ENCODE peak calls at places on chromosomes 4 and X, in seven cellular contexts. One of them, this sample, is unnamed.

GRCh38 chr4:109811707-109812106 is 3.9 kb upstream of the GAR1 start:
- DNase-seq in MM.1S: no peak
- DNase-seq in HCT116: no peak
- DNase-seq in hepatocyte: no peak
- DNase-seq in PC-3: no peak
- DNase-seq in OCI-LY7: no peak
- DNase-seq in GM23338: no peak
- DNase-seq in this sample: no peak

GRCh38 chr4:94758700-94759399 is 1.1 kb downstream of the BMPR1B start:
- DNase-seq in hepatocyte: no peak
- DNase-seq in MM.1S: no peak
- DNase-seq in PC-3: peak; percentile 36
- DNase-seq in GM23338: peak; percentile 67
- DNase-seq in OCI-LY7: no peak
- DNase-seq in HCT116: no peak
- DNase-seq in this sample: peak; percentile 26

GRCh38 chr4:109708990-109709389 is 5.7 kb upstream of the CASP6 start:
- DNase-seq in hepatocyte: no peak
- DNase-seq in HCT116: no peak
- DNase-seq in GM23338: no peak
- DNase-seq in MM.1S: peak; percentile 27
- DNase-seq in OCI-LY7: no peak
- DNase-seq in PC-3: no peak
- DNase-seq in this sample: no peak

GRCh38 chrX:150688911-150689451 is 4.2 kb upstream of the MTMR1 start:
- DNase-seq in hepatocyte: peak; percentile 22
- DNase-seq in PC-3: peak; percentile 97
- DNase-seq in GM23338: peak; percentile 64
- DNase-seq in MM.1S: no peak
- DNase-seq in OCI-LY7: no peak
- DNase-seq in HCT116: peak; percentile 28
- DNase-seq in this sample: peak; percentile 86

GRCh38 chr4:152778656-152779512 is 646 bp downstream of the TIGD4 start:
- DNase-seq in hepatocyte: peak; percentile 28
- DNase-seq in PC-3: peak; percentile 6
- DNase-seq in OCI-LY7: peak; percentile 50
- DNase-seq in MM.1S: peak; percentile 50
- DNase-seq in GM23338: peak; percentile 65
- DNase-seq in HCT116: no peak
- DNase-seq in this sample: peak; percentile 55

GRCh38 chr4:111066887-111067286 is 444.0 kb upstream of the PITX2 start:
- DNase-seq in OCI-LY7: no peak
- DNase-seq in GM23338: no peak
- DNase-seq in MM.1S: no peak
- DNase-seq in hepatocyte: no peak
- DNase-seq in PC-3: no peak
- DNase-seq in HCT116: no peak
- DNase-seq in this sample: peak; percentile 77

GRCh38 chrX:147217334-147217733 is 402.8 kb upstream of the CXorf51A start:
- DNase-seq in HCT116: no peak
- DNase-seq in MM.1S: no peak
- DNase-seq in OCI-LY7: no peak
- DNase-seq in GM23338: no peak
- DNase-seq in PC-3: no peak
- DNase-seq in hepatocyte: no peak
- DNase-seq in this sample: no peak

GRCh38 chr4:148539387-148539786 is 97.2 kb upstream of the NR3C2 start:
- DNase-seq in MM.1S: no peak
- DNase-seq in GM23338: peak; percentile 11
- DNase-seq in OCI-LY7: no peak
- DNase-seq in HCT116: no peak
- DNase-seq in hepatocyte: peak; percentile 56
- DNase-seq in PC-3: peak; percentile 2
- DNase-seq in this sample: no peak

GRCh38 chrX:110759785-110760184 is 35.8 kb downstream of the CHRDL1 start:
- DNase-seq in hepatocyte: no peak
- DNase-seq in MM.1S: no peak
- DNase-seq in PC-3: no peak
- DNase-seq in OCI-LY7: no peak
- DNase-seq in HCT116: no peak
- DNase-seq in GM23338: no peak
- DNase-seq in this sample: peak; percentile 85

GRCh38 chr4:138242830-138243149 is 641 bp upstream of the SLC7A11 start:
- DNase-seq in OCI-LY7: no peak
- DNase-seq in HCT116: no peak
- DNase-seq in GM23338: no peak
- DNase-seq in hepatocyte: no peak
- DNase-seq in MM.1S: peak; percentile 8
- DNase-seq in PC-3: no peak
- DNase-seq in this sample: peak; percentile 55

GRCh38 chr4:105092356-105092755 is 54.3 kb upstream of the TET2 start:
- DNase-seq in PC-3: peak; percentile 92
- DNase-seq in HCT116: no peak
- DNase-seq in MM.1S: no peak
- DNase-seq in OCI-LY7: no peak
- DNase-seq in hepatocyte: peak; percentile 9
- DNase-seq in GM23338: no peak
- DNase-seq in this sample: peak; percentile 80

GRCh38 chrX:118240359-118240758 is 105.5 kb upstream of the WDR44 start:
- DNase-seq in hepatocyte: no peak
- DNase-seq in PC-3: no peak
- DNase-seq in OCI-LY7: no peak
- DNase-seq in HCT116: no peak
- DNase-seq in GM23338: no peak
- DNase-seq in MM.1S: no peak
- DNase-seq in this sample: no peak
- TF ChIP-seq EZH2phosphoT487 in hepatocyte: no peak
- TF ChIP-seq EZH2phosphoT487 in PC-3: no peak
- TF ChIP-seq EZH2phosphoT487 in OCI-LY7: no peak
- TF ChIP-seq EZH2phosphoT487 in HCT116: no peak
- TF ChIP-seq EZH2phosphoT487 in GM23338: no peak
- TF ChIP-seq EZH2phosphoT487 in MM.1S: no peak
- TF ChIP-seq EZH2phosphoT487 in this sample: no peak

DNA sequence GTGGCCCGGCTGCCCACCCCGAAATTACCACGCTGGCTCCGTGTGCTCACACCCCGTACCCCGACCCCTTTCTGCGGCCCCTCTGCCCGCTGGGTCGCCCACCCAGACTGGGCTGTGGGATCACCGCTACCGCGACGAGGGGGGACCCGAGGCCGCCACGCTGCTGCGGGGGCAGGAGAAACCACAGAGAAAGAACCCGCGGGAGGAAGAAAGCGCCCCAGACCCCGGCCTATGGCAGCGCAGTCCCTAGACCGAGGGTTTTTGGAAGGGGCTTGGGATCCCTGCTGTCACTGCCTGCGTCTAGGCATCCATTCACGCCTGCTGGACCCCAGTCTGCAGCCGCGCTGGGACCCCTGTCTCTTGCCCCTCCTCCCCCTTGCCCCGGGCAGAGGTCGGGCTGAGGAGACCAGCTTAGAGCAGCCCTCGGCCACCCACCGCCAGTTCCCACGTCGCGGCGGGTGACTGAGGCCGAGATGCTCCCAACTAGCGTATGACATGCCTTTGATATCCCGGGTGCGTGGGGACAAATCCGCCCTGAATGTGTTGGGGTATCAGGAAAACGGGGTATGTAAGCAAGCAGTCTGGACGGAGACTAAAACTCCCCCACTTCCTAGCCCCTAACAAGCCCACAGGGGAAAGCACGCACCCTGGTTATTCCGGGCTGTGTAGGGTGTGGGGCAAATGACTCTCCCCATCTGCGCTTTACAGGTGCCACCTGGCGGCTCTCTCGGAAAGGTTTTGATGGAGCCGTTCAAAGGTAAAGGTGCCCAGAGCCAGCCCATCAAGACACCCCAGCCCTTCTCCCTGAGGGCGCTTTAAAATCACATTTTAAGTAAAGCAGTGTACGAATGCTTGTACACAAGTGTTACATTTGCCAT is 867 bp upstream of the INPP4B start:
- DNase-seq in MM.1S: peak; percentile 75
- DNase-seq in PC-3: peak; percentile 90
- DNase-seq in GM23338: peak; percentile 83
- DNase-seq in HCT116: peak; percentile 57
- DNase-seq in hepatocyte: peak; percentile 72
- DNase-seq in OCI-LY7: peak; percentile 7
- DNase-seq in this sample: peak; percentile 39
- H3K27ac ChIP-seq in MM.1S: no peak overlapping the region
- H3K27ac ChIP-seq in PC-3: peak overlapping the region; percentile 17
- H3K27ac ChIP-seq in GM23338: no peak overlapping the region
- H3K27ac ChIP-seq in HCT116: peak overlapping the region; percentile 65
- H3K27ac ChIP-seq in hepatocyte: no peak overlapping the region
- H3K27ac ChIP-seq in OCI-LY7: no peak overlapping the region
- H3K27ac ChIP-seq in this sample: no peak overlapping the region

DNA sequence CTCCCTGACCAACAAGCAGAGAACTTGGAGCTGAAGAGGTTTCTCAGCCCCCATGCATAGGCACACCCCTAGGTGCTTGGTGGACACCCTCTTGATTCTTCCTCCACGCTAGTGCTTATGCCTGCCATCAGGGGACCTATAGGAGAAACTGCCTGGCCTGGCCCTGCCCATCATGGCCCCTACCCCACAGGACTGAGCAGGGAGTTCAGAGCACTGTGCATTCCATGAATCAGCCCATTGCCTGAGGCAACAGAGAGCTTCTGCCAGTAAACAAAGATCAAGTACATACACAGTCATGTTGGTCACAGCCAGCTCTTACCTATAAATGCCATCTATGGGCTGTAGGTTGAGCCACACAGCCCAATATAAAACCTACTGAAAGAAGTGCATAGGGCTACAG is 99.1 kb upstream of the EDNRA start:
- DNase-seq in PC-3: peak; percentile 38
- DNase-seq in MM.1S: no peak
- DNase-seq in HCT116: no peak
- DNase-seq in hepatocyte: no peak
- DNase-seq in OCI-LY7: no peak
- DNase-seq in GM23338: no peak
- DNase-seq in this sample: no peak
- TF ChIP-seq EZH2phosphoT487 in PC-3: no peak
- TF ChIP-seq EZH2phosphoT487 in MM.1S: no peak
- TF ChIP-seq EZH2phosphoT487 in HCT116: no peak
- TF ChIP-seq EZH2phosphoT487 in hepatocyte: no peak
- TF ChIP-seq EZH2phosphoT487 in OCI-LY7: no peak
- TF ChIP-seq EZH2phosphoT487 in GM23338: no peak
- TF ChIP-seq EZH2phosphoT487 in this sample: no peak

GRCh38 chr4:185192059-185192458 is 11.7 kb downstream of the CFAP97 start:
- DNase-seq in GM23338: no peak
- DNase-seq in MM.1S: no peak
- DNase-seq in HCT116: no peak
- DNase-seq in OCI-LY7: no peak
- DNase-seq in hepatocyte: no peak
- DNase-seq in PC-3: no peak
- DNase-seq in this sample: no peak
- H3K27ac ChIP-seq in GM23338: no peak overlapping the region
- H3K27ac ChIP-seq in MM.1S: no peak overlapping the region
- H3K27ac ChIP-seq in HCT116: no peak overlapping the region
- H3K27ac ChIP-seq in OCI-LY7: no peak overlapping the region
- H3K27ac ChIP-seq in hepatocyte: no peak overlapping the region
- H3K27ac ChIP-seq in PC-3: no peak overlapping the region
- H3K27ac ChIP-seq in this sample: no peak overlapping the region

GRCh38 chr4:20359692-20360091 is 108.0 kb downstream of the SLIT2 start:
- DNase-seq in OCI-LY7: peak; percentile 58
- DNase-seq in GM23338: no peak
- DNase-seq in MM.1S: no peak
- DNase-seq in PC-3: no peak
- DNase-seq in hepatocyte: no peak
- DNase-seq in HCT116: no peak
- DNase-seq in this sample: no peak

GRCh38 chr4:20354120-20354519 is 102.4 kb downstream of the SLIT2 start:
- DNase-seq in GM23338: peak; percentile 38
- DNase-seq in OCI-LY7: no peak
- DNase-seq in hepatocyte: no peak
- DNase-seq in HCT116: no peak
- DNase-seq in PC-3: no peak
- DNase-seq in MM.1S: no peak
- DNase-seq in this sample: no peak

GRCh38 chr4:20353646-20354045 is 101.9 kb downstream of the SLIT2 start:
- DNase-seq in OCI-LY7: no peak
- DNase-seq in PC-3: no peak
- DNase-seq in hepatocyte: no peak
- DNase-seq in GM23338: no peak
- DNase-seq in MM.1S: no peak
- DNase-seq in HCT116: no peak
- DNase-seq in this sample: no peak

GRCh38 chr4:20358110-20358509 is 106.4 kb downstream of the SLIT2 start:
- DNase-seq in OCI-LY7: no peak
- DNase-seq in GM23338: no peak
- DNase-seq in HCT116: no peak
- DNase-seq in MM.1S: no peak
- DNase-seq in PC-3: no peak
- DNase-seq in hepatocyte: no peak
- DNase-seq in this sample: no peak

GRCh38 chr4:20356565-20356964 is 104.9 kb downstream of the SLIT2 start:
- DNase-seq in HCT116: no peak
- DNase-seq in GM23338: no peak
- DNase-seq in hepatocyte: no peak
- DNase-seq in MM.1S: no peak
- DNase-seq in PC-3: no peak
- DNase-seq in OCI-LY7: no peak
- DNase-seq in this sample: no peak
- TF ChIP-seq EZH2phosphoT487 in HCT116: no peak
- TF ChIP-seq EZH2phosphoT487 in GM23338: no peak
- TF ChIP-seq EZH2phosphoT487 in hepatocyte: no peak
- TF ChIP-seq EZH2phosphoT487 in MM.1S: no peak
- TF ChIP-seq EZH2phosphoT487 in PC-3: no peak
- TF ChIP-seq EZH2phosphoT487 in OCI-LY7: no peak
- TF ChIP-seq EZH2phosphoT487 in this sample: no peak

GRCh38 chrX:129678176-129678880 is 23.6 kb upstream of the APLN start:
- DNase-seq in hepatocyte: peak; percentile 37
- DNase-seq in MM.1S: peak; percentile 28
- DNase-seq in PC-3: peak; percentile 81
- DNase-seq in GM23338: peak; percentile 32
- DNase-seq in HCT116: no peak
- DNase-seq in OCI-LY7: no peak
- DNase-seq in this sample: peak; percentile 62
- H3K27ac ChIP-seq in hepatocyte: peak overlapping the region; percentile 60
- H3K27ac ChIP-seq in MM.1S: no peak overlapping the region
- H3K27ac ChIP-seq in PC-3: peak overlapping the region; percentile 50
- H3K27ac ChIP-seq in GM23338: no peak overlapping the region
- H3K27ac ChIP-seq in HCT116: no peak overlapping the region
- H3K27ac ChIP-seq in OCI-LY7: no peak overlapping the region
- H3K27ac ChIP-seq in this sample: no peak overlapping the region

GRCh38 chrX:15269120-15269519 is 763 bp downstream of the ASB9 start:
- DNase-seq in OCI-LY7: no peak
- DNase-seq in HCT116: no peak
- DNase-seq in PC-3: peak; percentile 70
- DNase-seq in hepatocyte: no peak
- DNase-seq in MM.1S: no peak
- DNase-seq in GM23338: no peak
- DNase-seq in this sample: no peak

GRCh38 chrX:15274946-15275345 is 5.1 kb upstream of the ASB9 start:
- DNase-seq in hepatocyte: no peak
- DNase-seq in GM23338: no peak
- DNase-seq in PC-3: no peak
- DNase-seq in MM.1S: no peak
- DNase-seq in OCI-LY7: no peak
- DNase-seq in HCT116: no peak
- DNase-seq in this sample: peak; percentile 22

GRCh38 chrX:15269618-15270521 is at the start of gene ASB9:
- DNase-seq in hepatocyte: peak; percentile 74
- DNase-seq in HCT116: peak; percentile 39
- DNase-seq in OCI-LY7: no peak
- DNase-seq in PC-3: peak; percentile 93
- DNase-seq in GM23338: peak; percentile 5
- DNase-seq in MM.1S: no peak
- DNase-seq in this sample: peak; percentile 74
- TF ChIP-seq EZH2phosphoT487 in hepatocyte: no peak
- TF ChIP-seq EZH2phosphoT487 in HCT116: no peak
- TF ChIP-seq EZH2phosphoT487 in OCI-LY7: no peak
- TF ChIP-seq EZH2phosphoT487 in PC-3: no peak
- TF ChIP-seq EZH2phosphoT487 in GM23338: no peak
- TF ChIP-seq EZH2phosphoT487 in MM.1S: no peak
- TF ChIP-seq EZH2phosphoT487 in this sample: no peak

This sample was measured in GM23248.